ENCODE peak calls at places on chromosome 14, in seven cellular contexts. Q is amniotic stem cell; J is T-helper 2 cell; P is naive thymus-derived CD4-positive, alpha-beta T cell; G is cardiac fibroblast; H is GM12865; Y is Kasumi-1. R is an unnamed sample.

GRCh38 chr14:75734848-75735247 is 73.8 kb downstream of the TTLL5 start:
- DNase-seq in P (no peak), Y (no peak), G (no peak), Q (no peak), H (no peak), J (no peak), R (no peak)

GRCh38 chr14:67111031-67111430 is 78.2 kb upstream of the GARIN2 start:
- DNase-seq in P (no peak), J (no peak), Y (no peak), G (no peak), H (no peak), Q (no peak), R (no peak)

GRCh38 chr14:90368946-90369721 is 27.7 kb upstream of the CALM1 start:
- DNase-seq in P (peak), Y (no peak), H (no peak), J (peak), Q (no peak), G (peak), R (no peak)

GRCh38 chr14:51654549-51654879 is 2.8 kb downstream of the FRMD6 start:
- DNase-seq in G (no peak), Y (no peak), P (no peak), Q (no peak), J (no peak), H (no peak), R (no peak)

GRCh38 chr14:60724080-60724618 is at the start of gene SIX4:
- DNase-seq in Y (peak), J (peak), Q (peak), H (peak), P (no peak), G (peak), R (peak)

GRCh38 chr14:29274890-29275651 is 508.5 kb downstream of the FOXG1 start:
- DNase-seq in G (no peak), P (no peak), J (no peak), H (no peak), Q (no peak), Y (no peak), R (no peak)

GRCh38 chr14:59213368-59214315 is 25.2 kb downstream of the DAAM1 start:
- DNase-seq in Y (no peak), J (no peak), H (no peak), Q (no peak), P (no peak), G (peak), R (no peak)

GRCh38 chr14:44895716-44896115 is 66.0 kb downstream of the KLHL28 start:
- DNase-seq in G (peak), J (no peak), Y (no peak), P (no peak), Q (peak), H (no peak), R (no peak)

GRCh38 chr14:22748691-22749090 is 17.8 kb upstream of the OXA1L start:
- DNase-seq in J (no peak), P (peak), Y (peak), G (no peak), Q (no peak), H (peak), R (peak)

GRCh38 chr14:52153939-52154338 is 85.1 kb upstream of the NID2 start:
- DNase-seq in H (no peak), G (no peak), Q (no peak), P (peak), Y (no peak), J (peak), R (no peak)

R was measured in GF-D8.